ENCODE peak calls at places on chromosomes 5 and 9, in nine cellular contexts. Q is NCI-H2029 treated with DMSO at 0.1 percent for 48 hours; S is stimulated activated CD4-positive, alpha-beta T cell treated with anti-CD3 and anti-CD28 coated beads, Interleukin-15, amount 100 ng/mL, for 1 hour; O is RWPE2; T is AG10803; F is Daoy; B is activated CD8-positive, alpha-beta memory T cell treated with anti-CD3 and anti-CD28 coated beads for 24 hours; C is NCI-H446; E is NCI-H748 treated with DMSO at 0.1 percent for 48 hours. L is an unnamed sample.

GRCh38 chr9:126965541-126966428 is 51.2 kb downstream of the RALGPS1 start:
- DNase-seq in F (peak; percentile 82), Q (no peak), O (no peak), C (peak; percentile 35), B (peak; percentile 71), T (peak; percentile 58), E (no peak), S (no peak), L (no peak)

GRCh38 chr5:156920042-156920860 is 42.8 kb downstream of the TIMD4 start:
- DNase-seq in Q (no peak), S (no peak), C (no peak), B (peak; percentile 83), T (peak; percentile 8), E (peak; percentile 26), F (peak; percentile 79), O (no peak), L (peak; percentile 27)

GRCh38 chr9:124282442-124283231 is 24.9 kb downstream of the NEK6 start:
- DNase-seq in B (no peak), F (peak; percentile 93), S (no peak), C (no peak), Q (no peak), T (no peak), E (no peak), O (no peak), L (no peak)

GRCh38 chr5:135891804-135892203 is 3.8 kb downstream of the IL9 start:
- DNase-seq in Q (no peak), O (no peak), F (peak; percentile 40), T (no peak), S (no peak), C (no peak), E (no peak), B (no peak), L (no peak)

GRCh38 chr5:68068204-68068603 is 147.4 kb upstream of the PIK3R1 start:
- DNase-seq in Q (no peak), B (no peak), C (no peak), O (no peak), F (no peak), S (no peak), T (peak; percentile 70), E (no peak), L (no peak)

GRCh38 chr5:57976506-57976905 is 483.4 kb downstream of the PLK2 start:
- DNase-seq in B (no peak), T (no peak), F (no peak), Q (no peak), C (no peak), O (no peak), E (no peak), S (no peak), L (no peak)

GRCh38 chr5:179762079-179762780 is 29.6 kb downstream of the MAML1 start:
- DNase-seq in C (peak; percentile 38), O (no peak), T (peak; percentile 83), E (no peak), F (no peak), B (no peak), Q (no peak), S (no peak), L (no peak)

GRCh38 chr9:131625848-131626670 is 80.7 kb downstream of the PRRT1B start:
- DNase-seq in F (peak; percentile 36), Q (no peak), E (no peak), C (peak; percentile 16), T (no peak), O (no peak), B (no peak), S (no peak), L (no peak)

GRCh38 chr5:7759257-7759871 is 91.6 kb downstream of the CFAP90 start:
- DNase-seq in B (no peak), Q (no peak), F (peak; percentile 54), C (no peak), S (no peak), T (peak; percentile 15), O (no peak), E (no peak), L (no peak)

GRCh38 chr5:106865279-106865678 is 805.5 kb downstream of the EFNA5 start:
- DNase-seq in S (no peak), C (no peak), O (no peak), Q (no peak), F (no peak), E (no peak), B (no peak), T (no peak), L (no peak)